ENCODE peak calls at places on chromosome 5, in eight cellular contexts. V is tibial artery, K is fibroblast of mammary gland, M is neural crest cell, D is AG09319, C is OCI-LY7, H is body of pancreas, I is suprapubic skin. Q is an unnamed sample.

GRCh38 chr5:435961-436640 is 6.9 kb upstream of the EXOC3 start:
- DNase-seq in K (peak; percentile 35), C (no peak), M (no peak), I (peak; percentile 65), H (no peak), V (peak; percentile 53), D (no peak), Q (no peak)

GRCh38 chr5:11149136-11149535 is 388.1 kb upstream of the DAP start:
- DNase-seq in C (no peak), D (no peak), K (no peak), M (no peak), H (no peak), I (no peak), V (no peak), Q (no peak)

GRCh38 chr5:158992104-158992740 is 107.5 kb downstream of the EBF1 start:
- DNase-seq in I (no peak), K (peak; percentile 87), M (no peak), C (no peak), D (no peak), V (no peak), H (no peak), Q (no peak)

GRCh38 chr5:173331956-173332479 is 3.8 kb upstream of the STC2 start:
- DNase-seq in K (peak; percentile 85), D (no peak), H (peak; percentile 97), V (peak; percentile 90), M (peak; percentile 82), I (peak; percentile 93), C (peak; percentile 82), Q (peak; percentile 88)

GRCh38 chr5:19988447-19988846 is 447 bp upstream of the CDH18 start:
- DNase-seq in K (no peak), V (no peak), M (no peak), H (no peak), I (no peak), D (no peak), C (no peak), Q (no peak)

GRCh38 chr5:74766887-74767578 is at the start of the genes GFM2 and NSA2:
- DNase-seq in K (peak; percentile 94), M (peak; percentile 89), I (peak; percentile 94), C (peak; percentile 95), H (peak; percentile 95), D (peak; percentile 79), V (peak; percentile 95), Q (peak; percentile 87)

GRCh38 chr5:6260846-6261245 is 117.5 kb downstream of the MED10 start:
- DNase-seq in K (no peak), H (no peak), I (no peak), V (no peak), M (no peak), D (no peak), C (no peak), Q (no peak)

GRCh38 chr5:57311921-57312320 is 138.1 kb downstream of the GPBP1 start:
- DNase-seq in C (no peak), H (no peak), D (no peak), M (no peak), I (no peak), V (no peak), K (no peak), Q (no peak)

GRCh38 chr5:136057401-136057951 is 28.7 kb downstream of the TGFBI start:
- DNase-seq in K (peak; percentile 61), C (no peak), H (no peak), V (no peak), I (no peak), D (no peak), M (no peak), Q (no peak)

GRCh38 chr5:162565-163337 is 28.5 kb upstream of the LRRC14B start:
- DNase-seq in K (no peak), M (no peak), H (no peak), D (no peak), V (peak; percentile 59), C (no peak), I (peak; percentile 71), Q (no peak)

GRCh38 chr5:52776116-52776515 is 11.6 kb upstream of the ITGA1 start:
- DNase-seq in C (no peak), M (no peak), H (no peak), D (no peak), K (no peak), I (no peak), V (no peak), Q (no peak)
- TF ChIP-seq CTCF in C (no peak), M (no peak), H (no peak), D (no peak), K (no peak), I (no peak), V (no peak), Q (no peak)

DNA sequence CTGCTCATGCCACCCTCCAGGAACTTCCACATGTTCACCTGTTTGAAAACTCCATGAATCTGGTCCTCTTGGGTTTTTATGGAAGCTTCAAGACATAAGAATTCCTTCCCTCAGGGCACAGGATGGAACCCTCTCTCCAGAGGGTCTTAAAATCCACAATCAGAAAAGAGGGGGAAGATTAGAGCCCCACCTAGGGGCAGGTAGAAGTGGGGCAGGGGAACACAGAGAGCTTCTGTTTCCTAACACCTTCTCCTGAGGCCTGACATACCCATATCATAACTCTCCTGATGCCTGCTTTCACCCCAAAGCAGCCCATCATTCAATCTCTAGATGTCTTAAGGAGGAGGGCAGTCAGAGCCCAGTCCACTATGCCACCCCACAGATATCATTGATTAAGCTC is 1087.7 kb upstream of the ARRDC3 start:
- DNase-seq in M (no peak), V (no peak), K (no peak), D (no peak), H (no peak), C (no peak), I (no peak), Q (no peak)
- TF ChIP-seq CTCF in M (no peak), V (no peak), K (no peak), D (no peak), H (no peak), C (peak; percentile 65), I (no peak), Q (peak; percentile 33)

GRCh38 chr5:64853777-64854176 is 85.0 kb downstream of the CWC27 start:
- DNase-seq in D (no peak), K (no peak), I (no peak), V (no peak), M (no peak), H (no peak), C (no peak), Q (no peak)
- TF ChIP-seq CTCF in D (no peak), K (no peak), I (no peak), V (no peak), M (no peak), H (no peak), C (no peak), Q (no peak)

GRCh38 chr5:36705055-36705454 is 98.6 kb downstream of the SLC1A3 start:
- DNase-seq in K (no peak), I (no peak), D (no peak), V (no peak), H (no peak), C (no peak), M (no peak), Q (no peak)

GRCh38 chr5:36698031-36698430 is 91.6 kb downstream of the SLC1A3 start:
- DNase-seq in V (no peak), H (no peak), I (no peak), D (no peak), K (no peak), C (no peak), M (no peak), Q (no peak)

GRCh38 chr5:36704131-36704530 is 97.7 kb downstream of the SLC1A3 start:
- DNase-seq in M (no peak), I (no peak), H (no peak), K (no peak), C (no peak), D (no peak), V (no peak), Q (no peak)

GRCh38 chr5:36703245-36703860 is 96.9 kb downstream of the SLC1A3 start:
- DNase-seq in I (no peak), D (peak; percentile 49), H (no peak), C (no peak), V (no peak), K (peak; percentile 63), M (no peak), Q (no peak)

GRCh38 chr5:36701085-36701691 is 94.8 kb downstream of the SLC1A3 start:
- DNase-seq in I (no peak), C (peak; percentile 67), H (no peak), V (no peak), M (no peak), D (no peak), K (no peak), Q (no peak)
- TF ChIP-seq CTCF in I (no peak), C (no peak), H (no peak), V (no peak), M (no peak), D (no peak), K (no peak), Q (no peak)

GRCh38 chr5:112276996-112277395 is 142.1 kb downstream of the EPB41L4A start:
- DNase-seq in D (no peak), K (no peak), V (no peak), M (no peak), H (no peak), C (peak; percentile 66), I (no peak), Q (no peak)
- TF ChIP-seq CTCF in D (no peak), K (no peak), V (no peak), M (no peak), H (no peak), C (peak; percentile 39), I (no peak), Q (no peak)

DNA sequence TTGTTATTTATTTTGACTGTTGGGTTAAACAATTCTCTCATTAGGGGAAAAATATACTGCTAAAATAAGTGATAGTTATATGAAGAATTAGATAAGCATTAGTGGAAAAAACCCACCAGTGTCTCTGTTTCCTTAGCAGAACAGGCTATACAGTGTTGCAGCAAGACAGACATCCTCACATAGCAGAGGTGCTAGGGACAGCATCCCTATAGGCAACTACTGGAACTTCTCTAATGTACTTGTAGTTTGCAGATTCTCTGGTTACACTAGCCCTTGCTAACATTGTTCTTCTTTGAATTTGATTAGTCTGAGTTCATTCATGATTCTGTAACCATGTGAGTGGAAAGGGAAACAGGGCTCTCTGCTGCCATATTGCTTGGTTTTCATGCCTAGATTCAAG is 661.8 kb upstream of the RGMB start:
- DNase-seq in K (peak; percentile 32), D (no peak), V (no peak), I (no peak), H (no peak), C (no peak), M (no peak), Q (no peak)
- TF ChIP-seq CTCF in K (peak; percentile 46), D (no peak), V (no peak), I (no peak), H (no peak), C (no peak), M (no peak), Q (no peak)

GRCh38 chr5:140116716-140117115 is 2.8 kb downstream of the PURA start:
- DNase-seq in K (no peak), D (no peak), H (no peak), I (no peak), V (no peak), C (peak; percentile 43), M (no peak), Q (no peak)
- TF ChIP-seq CTCF in K (no peak), D (no peak), H (no peak), I (no peak), V (no peak), C (peak; percentile 56), M (peak; percentile 36), Q (no peak)

GRCh38 chr5:52334367-52334766 is 453.3 kb upstream of the ITGA1 start:
- DNase-seq in H (no peak), K (no peak), C (no peak), D (no peak), V (no peak), M (no peak), I (no peak), Q (no peak)
- TF ChIP-seq CTCF in H (no peak), K (no peak), C (no peak), D (no peak), V (no peak), M (no peak), I (no peak), Q (no peak)